ENCODE peak calls at places on chromosomes 3 and 15, in four cellular contexts. I, B, X and W are unnamed samples.

GRCh38 chr15:40749151-40749630 is 5.9 kb downstream of the RMDN3 start:
- DNase-seq in I (no peak), B (no peak), X (no peak), W (no peak)

GRCh38 chr15:91116379-91117067 is 16.5 kb downstream of the SV2B start:
- DNase-seq in I (no peak), B (peak; percentile 46), X (no peak), W (no peak)

GRCh38 chr3:133474251-133474801 is 74.5 kb downstream of the BFSP2 start:
- DNase-seq in I (peak; percentile 80), B (peak; percentile 56), X (no peak), W (no peak)

GRCh38 chr15:101115887-101116680 is 135.8 kb downstream of the CHSY1 start:
- DNase-seq in I (peak; percentile 90), B (peak; percentile 89), X (no peak), W (peak; percentile 63)

GRCh38 chr3:112392393-112393359 is 59.7 kb downstream of the CD200 start:
- DNase-seq in I (no peak), B (no peak), X (no peak), W (no peak)

GRCh38 chr3:40620151-40620550 is 95.4 kb downstream of the ZNF621 start:
- DNase-seq in I (peak; percentile 3), B (no peak), X (no peak), W (no peak)

GRCh38 chr15:34047893-34048775 is 9.1 kb upstream of the AVEN start:
- DNase-seq in I (peak; percentile 41), B (peak; percentile 75), X (no peak), W (no peak)

GRCh38 chr3:176939022-176939817 is 258.1 kb downstream of the TBL1XR1 start:
- DNase-seq in I (peak; percentile 85), B (peak; percentile 91), X (peak; percentile 48), W (peak; percentile 60)

GRCh38 chr3:126155819-126156218 is 24.6 kb downstream of the ALDH1L1 start:
- DNase-seq in I (no peak), B (no peak), X (no peak), W (no peak)

GRCh38 chr3:65888980-65889706 is 149.6 kb downstream of the MAGI1 start:
- DNase-seq in I (peak; percentile 97), B (peak; percentile 96), X (no peak), W (no peak)

GRCh38 chr3:140472621-140473020 is 205.2 kb upstream of the TRIM42 start:
- DNase-seq in I (peak; percentile 52), B (no peak), X (no peak), W (no peak)

GRCh38 chr3:19946291-19946831 is 536 bp upstream of the RAB5A start:
- DNase-seq in I (peak; percentile 31), B (peak; percentile 5), X (no peak), W (no peak)

GRCh38 chr3:120177151-120177550 is 82.9 kb upstream of the GSK3B start:
- DNase-seq in I (peak; percentile 85), B (peak; percentile 93), X (no peak), W (no peak)

GRCh38 chr15:51758645-51759044 is 7.2 kb downstream of the TMOD2 start:
- DNase-seq in I (peak; percentile 97), B (peak; percentile 84), X (no peak), W (no peak)

GRCh38 chr3:185332026-185332735 is 30.8 kb upstream of the MAP3K13 start:
- DNase-seq in I (peak; percentile 56), B (peak; percentile 77), X (no peak), W (peak; percentile 69)

GRCh38 chr3:148036331-148036881 is 627.2 kb downstream of the ZIC1 start:
- DNase-seq in I (peak; percentile 48), B (peak; percentile 79), X (no peak), W (no peak)

GRCh38 chr3:195550723-195551122 is 7.6 kb upstream of the PPP1R2 start:
- DNase-seq in I (no peak), B (peak; percentile 49), X (no peak), W (no peak)

GRCh38 chr3:65342084-65342683 is 654.4 kb upstream of the ADAMTS9 start:
- DNase-seq in I (peak; percentile 50), B (peak; percentile 71), X (no peak), W (peak; percentile 28)

GRCh38 chr3:41200669-41201021 is 1.3 kb downstream of the CTNNB1 start:
- DNase-seq in I (peak; percentile 50), B (peak; percentile 64), X (peak; percentile 18), W (no peak)

GRCh38 chr15:77784361-77785292 is 151.9 kb upstream of the LINGO1 start:
- DNase-seq in I (peak; percentile 34), B (peak; percentile 30), X (no peak), W (no peak)

GRCh38 chr3:56878046-56878445 is 76.3 kb upstream of the ARHGEF3 start:
- DNase-seq in I (peak; percentile 50), B (peak; percentile 62), X (peak; percentile 38), W (no peak)

GRCh38 chr15:55970286-55970685 is 23.1 kb downstream of the NEDD4 start:
- DNase-seq in I (no peak), B (no peak), X (no peak), W (no peak)

GRCh38 chr15:63238796-63239195 is 38.6 kb upstream of the APH1B start:
- DNase-seq in I (peak; percentile 91), B (peak; percentile 83), X (no peak), W (no peak)

GRCh38 chr15:92907229-92907628 is 7.1 kb downstream of the CHD2 start:
- DNase-seq in I (no peak), B (no peak), X (no peak), W (no peak)
- H3K4me3 ChIP-seq in I (no peak overlapping the region), B (peak overlapping the region; percentile 4), X (peak overlapping the region; percentile 39), W (no peak overlapping the region)

GRCh38 chr3:44712455-44713075 is at the start of gene ZNF502:
- DNase-seq in I (peak; percentile 89), B (peak; percentile 95), X (peak; percentile 48), W (peak; percentile 85)
- H3K4me3 ChIP-seq in I (peak within 1 kb of the TSS; percentile 81), B (peak within 1 kb of the TSS; percentile 81), X (peak within 1 kb of the TSS; percentile 74), W (peak within 1 kb of the TSS; percentile 82)

DNA sequence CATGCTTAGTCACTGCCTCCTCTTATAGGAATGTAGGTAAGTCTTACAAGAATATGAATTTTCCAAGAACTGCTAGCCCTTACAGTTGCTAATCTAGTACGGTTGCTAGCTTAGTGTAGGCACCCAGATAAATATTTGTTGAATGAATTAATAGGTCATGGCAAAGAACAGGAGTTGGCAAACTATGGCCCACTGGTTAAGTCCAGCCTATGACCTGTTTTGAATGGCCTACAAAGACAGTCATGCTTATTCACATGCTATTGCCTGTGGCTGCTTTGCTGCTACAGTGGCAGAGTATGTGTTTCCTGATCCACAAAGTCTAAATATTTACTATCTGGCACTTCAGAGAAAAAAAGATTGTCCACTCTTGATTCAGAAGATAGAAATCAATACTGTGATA is 631.8 kb downstream of the AGBL1 start:
- DNase-seq in I (no peak), B (no peak), X (no peak), W (no peak)
- H3K4me3 ChIP-seq in I (no peak overlapping the region), B (no peak overlapping the region), X (no peak overlapping the region), W (no peak overlapping the region)

GRCh38 chr3:24460974-24461373 is 33.7 kb downstream of the THRB start:
- DNase-seq in I (peak; percentile 47), B (no peak), X (no peak), W (no peak)
- H3K4me3 ChIP-seq in I (no peak overlapping the region), B (no peak overlapping the region), X (no peak overlapping the region), W (no peak overlapping the region)

GRCh38 chr3:146953523-146954125 is 348.5 kb upstream of the PLSCR5 start:
- DNase-seq in I (peak; percentile 52), B (no peak), X (no peak), W (no peak)
- H3K4me3 ChIP-seq in I (no peak overlapping the region), B (no peak overlapping the region), X (no peak overlapping the region), W (no peak overlapping the region)

GRCh38 chr3:11638669-11639402 is 4.9 kb downstream of the VGLL4 start:
- DNase-seq in I (peak; percentile 41), B (no peak), X (no peak), W (no peak)

GRCh38 chr3:11641316-11641682 is 2.4 kb downstream of the VGLL4 start:
- DNase-seq in I (peak; percentile 70), B (peak; percentile 37), X (no peak), W (no peak)

GRCh38 chr3:11641683-11642407 is 1.9 kb downstream of the VGLL4 start:
- DNase-seq in I (peak; percentile 67), B (peak; percentile 70), X (peak; percentile 42), W (no peak)

GRCh38 chr3:11637901-11638668 is 5.6 kb downstream of the VGLL4 start:
- DNase-seq in I (peak; percentile 86), B (peak; percentile 52), X (no peak), W (no peak)

GRCh38 chr3:11640009-11640673 is 3.6 kb downstream of the VGLL4 start:
- DNase-seq in I (peak; percentile 41), B (no peak), X (no peak), W (no peak)
- H3K4me3 ChIP-seq in I (no peak overlapping the region), B (no peak overlapping the region), X (no peak overlapping the region), W (no peak overlapping the region)

DNA sequence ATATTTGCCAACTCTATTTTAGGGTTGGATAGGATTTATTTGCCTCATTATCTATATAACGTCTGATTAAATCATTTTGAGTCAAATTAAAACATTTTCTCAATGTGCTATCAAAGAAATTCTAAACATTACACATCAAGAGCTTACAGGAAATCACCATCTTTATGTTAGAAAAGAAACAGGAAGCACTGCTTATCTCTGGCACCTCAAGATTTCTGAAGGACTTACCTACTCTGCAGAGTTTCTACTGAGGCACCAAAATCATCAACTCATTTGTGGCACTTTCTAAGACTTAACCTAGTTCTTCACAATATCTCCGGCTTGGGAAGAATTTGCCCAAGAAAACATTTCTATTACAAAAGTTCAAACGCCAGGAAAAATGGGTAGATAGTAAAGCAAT is 181.3 kb upstream of the EOMES start:
- DNase-seq in I (no peak), B (no peak), X (peak; percentile 9), W (no peak)
- H3K4me3 ChIP-seq in I (no peak overlapping the region), B (no peak overlapping the region), X (no peak overlapping the region), W (no peak overlapping the region)

GRCh38 chr3:52311567-52312119 is 4.5 kb upstream of the DNAH1 start:
- DNase-seq in I (no peak), B (no peak), X (no peak), W (no peak)
- H3K4me3 ChIP-seq in I (no peak overlapping the region), B (no peak overlapping the region), X (no peak overlapping the region), W (no peak overlapping the region)

GRCh38 chr3:48428088-48428862 is 1.6 kb downstream of the PLXNB1 start:
- DNase-seq in I (no peak), B (no peak), X (no peak), W (no peak)

GRCh38 chr3:48426401-48426909 is 3.4 kb downstream of the PLXNB1 start:
- DNase-seq in I (no peak), B (no peak), X (no peak), W (no peak)

GRCh38 chr3:48425281-48425812 is 4.5 kb downstream of the PLXNB1 start:
- DNase-seq in I (no peak), B (peak; percentile 26), X (no peak), W (no peak)

GRCh38 chr3:48427630-48427962 is 2.3 kb downstream of the PLXNB1 start:
- DNase-seq in I (no peak), B (no peak), X (no peak), W (no peak)

DNA sequence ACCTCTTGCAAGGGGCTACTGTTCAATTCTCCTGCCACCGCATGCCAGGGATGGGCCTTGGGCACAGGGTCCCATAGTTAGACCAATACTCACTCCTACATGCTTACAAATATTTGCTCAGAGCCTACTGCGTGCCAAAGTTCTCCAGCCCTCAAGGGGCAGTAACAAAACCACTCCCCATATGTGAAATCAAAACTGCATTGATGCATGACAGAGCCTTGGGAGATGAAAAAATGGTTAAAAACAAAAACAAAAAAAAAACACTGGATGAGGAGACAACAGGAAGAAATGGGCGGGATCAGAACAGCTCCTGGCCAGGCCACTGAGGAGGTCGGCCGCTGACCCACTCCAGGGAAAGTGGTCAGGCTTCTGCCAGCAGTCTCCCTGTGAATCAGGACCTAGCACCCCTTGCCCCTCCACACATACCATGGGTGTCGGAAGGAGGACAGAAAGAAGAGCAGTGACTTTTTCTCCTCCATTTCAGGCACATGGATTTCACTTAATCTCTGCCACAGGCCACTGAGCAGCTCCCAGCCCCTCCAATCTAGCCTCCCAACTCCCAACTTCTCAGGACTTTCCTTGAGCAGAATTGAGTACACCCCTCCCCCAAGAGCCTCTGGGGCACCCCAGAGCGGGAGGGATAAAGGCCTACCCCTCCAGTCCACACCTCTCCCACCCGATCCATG is 2.8 kb downstream of the PLXNB1 start:
- DNase-seq in I (no peak), B (no peak), X (no peak), W (no peak)
- H3K4me3 ChIP-seq in I (no peak overlapping the region), B (no peak overlapping the region), X (no peak overlapping the region), W (no peak overlapping the region)